ENCODE peak calls at places on chromosomes 1 and 21, in four cellular contexts. L is substantia nigra, I is HL-60, F is testis. V is an unnamed sample.

GRCh38 chr1:208162903-208163302 is 81.3 kb downstream of the PLXNA2 start:
- DNase-seq in L (no peak), I (no peak), F (no peak), V (no peak)

GRCh38 chr1:238660849-238661248 is 725.5 kb upstream of the CHRM3 start:
- DNase-seq in L (no peak), I (no peak), F (no peak), V (no peak)

GRCh38 chr1:61244114-61244513 is 161.8 kb downstream of the NFIA start:
- DNase-seq in L (no peak), I (no peak), F (no peak), V (peak)

GRCh38 chr21:44498965-44499560 is 40.9 kb downstream of the KRTAP10-1 start:
- DNase-seq in L (no peak), I (no peak), F (no peak), V (no peak)

GRCh38 chr1:151472852-151473731 is 13.8 kb upstream of the POGZ start:
- DNase-seq in L (peak), I (peak), F (peak), V (no peak)

GRCh38 chr1:233632436-233632835 is 18.5 kb downstream of the KCNK1 start:
- DNase-seq in L (no peak), I (no peak), F (no peak), V (no peak)

GRCh38 chr1:150963535-150964489 is 10.8 kb downstream of the CERS2 start:
- DNase-seq in L (no peak), I (no peak), F (no peak), V (no peak)

GRCh38 chr21:45846373-45847160 is 135.0 kb upstream of the COL6A1 start:
- DNase-seq in L (no peak), I (no peak), F (peak), V (no peak)

GRCh38 chr1:20184997-20185833 is 681 bp upstream of the UBXN10 start:
- DNase-seq in L (no peak), I (peak), F (no peak), V (no peak)

GRCh38 chr1:67522001-67522441 is 91.8 kb upstream of the SERBP1 start:
- DNase-seq in L (no peak), I (no peak), F (no peak), V (no peak)

GRCh38 chr1:24779689-24780464 is 34.6 kb downstream of the CLIC4 start:
- DNase-seq in L (no peak), I (no peak), F (no peak), V (no peak)

GRCh38 chr1:40914927-40915569 is 52.9 kb upstream of the CITED4 start:
- DNase-seq in L (no peak), I (no peak), F (no peak), V (no peak)

GRCh38 chr1:219927956-219928790 is at the start of gene SLC30A10:
- DNase-seq in L (no peak), I (no peak), F (peak), V (no peak)

GRCh38 chr1:91793189-91793588 is 92.8 kb downstream of the TGFBR3 start:
- DNase-seq in L (no peak), I (no peak), F (no peak), V (no peak)

GRCh38 chr1:21295545-21295944 is 5.3 kb upstream of the ECE1 start:
- DNase-seq in L (no peak), I (no peak), F (no peak), V (no peak)

GRCh38 chr1:93328809-93329477 is 16.8 kb upstream of the DR1 start:
- DNase-seq in L (no peak), I (no peak), F (no peak), V (no peak)

GRCh38 chr1:8540266-8540926 is 222.5 kb downstream of the SLC45A1 start:
- DNase-seq in L (no peak), I (no peak), F (no peak), V (no peak)

GRCh38 chr1:180580237-180580636 is 21.5 kb downstream of the OVAAL start:
- DNase-seq in L (no peak), I (no peak), F (no peak), V (no peak)

GRCh38 chr1:9233241-9233941 is 1.2 kb upstream of the H6PD start:
- DNase-seq in L (no peak), I (peak), F (peak), V (peak)

GRCh38 chr1:170145691-170146676 is at the start of gene NTMT2:
- DNase-seq in L (no peak), I (no peak), F (no peak), V (no peak)

GRCh38 chr1:81174811-81175476 is 625.8 kb upstream of the ADGRL2 start:
- DNase-seq in L (no peak), I (no peak), F (no peak), V (no peak)

GRCh38 chr1:248805905-248806304 is 19.8 kb downstream of the SH3BP5L start:
- DNase-seq in L (no peak), I (peak), F (no peak), V (no peak)

GRCh38 chr1:183195146-183195571 is 9.1 kb downstream of the LAMC2 start:
- DNase-seq in L (no peak), I (no peak), F (no peak), V (peak)

GRCh38 chr1:41783189-41783639 is 135.5 kb downstream of the HIVEP3 start:
- DNase-seq in L (no peak), I (no peak), F (no peak), V (peak)

GRCh38 chr1:220732621-220733020 is 15.5 kb upstream of the MTARC2 start:
- DNase-seq in L (no peak), I (no peak), F (no peak), V (no peak)

GRCh38 chr1:162193815-162194214 is 124.3 kb downstream of the NOS1AP start:
- DNase-seq in L (no peak), I (no peak), F (no peak), V (peak)

GRCh38 chr1:2493218-2493617 is 17.1 kb downstream of the PLCH2 start:
- DNase-seq in L (no peak), I (no peak), F (no peak), V (no peak)

GRCh38 chr1:19639999-19640362 is 4.1 kb upstream of the NBL1 start:
- DNase-seq in L (no peak), I (no peak), F (no peak), V (no peak)

GRCh38 chr1:47201179-47201578 is 11.3 kb upstream of the PDZK1IP1 start:
- DNase-seq in L (no peak), I (no peak), F (no peak), V (peak)

GRCh38 chr1:217417363-217417762 is 213.5 kb downstream of the GPATCH2 start:
- DNase-seq in L (no peak), I (no peak), F (no peak), V (no peak)

GRCh38 chr1:104624538-104624937 is 874.8 kb downstream of the AMY1C start:
- DNase-seq in L (no peak), I (no peak), F (no peak), V (no peak)

GRCh38 chr1:104630567-104630966 is 880.9 kb downstream of the AMY1C start:
- DNase-seq in L (no peak), I (no peak), F (no peak), V (no peak)

DNA sequence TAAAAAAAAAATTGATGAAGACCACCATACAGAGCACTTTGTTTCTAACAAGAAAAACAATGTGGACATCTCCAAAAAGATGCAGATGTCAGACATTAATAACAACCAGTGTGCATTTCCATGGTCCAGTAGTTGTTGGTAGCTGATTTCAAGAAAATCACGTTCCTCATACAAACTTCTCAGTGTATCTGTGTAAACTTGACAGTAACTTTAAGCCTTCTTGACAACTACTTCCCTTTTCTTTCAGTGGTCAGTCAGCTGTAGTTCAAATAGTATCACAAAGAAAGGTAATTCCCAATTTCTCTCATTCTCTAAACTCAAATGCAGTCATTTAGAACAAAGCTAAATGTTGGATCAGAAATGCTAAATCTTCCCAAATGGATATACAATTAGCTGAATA is 879.9 kb downstream of the AMY1C start:
- DNase-seq in L (no peak), I (no peak), F (no peak), V (no peak)
- H3K27ac ChIP-seq in L (no peak), I (no peak), F (no peak), V (no peak)

DNA sequence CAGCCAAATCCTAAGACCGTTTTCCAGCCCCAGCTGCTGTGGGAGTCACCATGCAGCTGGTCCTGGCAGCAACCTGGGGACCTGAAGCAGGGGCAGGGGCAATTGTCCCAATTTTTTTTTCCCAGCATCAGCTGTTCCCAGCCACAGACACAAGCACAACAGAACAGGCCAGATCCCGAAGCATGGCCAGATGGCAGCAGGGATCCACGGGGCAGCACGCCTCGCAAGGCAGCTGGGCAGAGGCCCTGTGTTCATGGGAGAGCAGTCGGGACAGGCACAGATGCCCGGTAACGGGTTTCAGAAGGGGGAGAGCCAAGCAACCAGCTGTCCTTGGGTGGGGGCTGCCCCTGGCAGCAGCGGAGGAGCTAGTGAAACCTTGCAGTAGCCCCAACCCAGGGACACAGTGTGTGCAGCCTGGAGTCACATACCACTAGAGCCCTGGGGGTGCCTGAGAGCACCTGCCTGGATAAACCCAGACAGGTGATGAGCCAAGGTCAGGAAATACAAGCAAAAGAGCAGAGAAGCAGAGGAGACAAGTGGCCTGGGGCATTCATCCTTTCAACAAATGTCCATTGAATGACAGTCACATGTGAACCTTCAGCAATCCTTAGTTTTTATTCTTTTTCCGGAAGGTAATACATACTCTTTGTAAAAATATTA is 5.9 kb upstream of the CELA2B start:
- DNase-seq in L (peak), I (no peak), F (no peak), V (peak)
- H3K27ac ChIP-seq in L (no peak), I (no peak), F (no peak), V (peak)

GRCh38 chr1:15197591-15198447 is 44.3 kb downstream of the TMEM51 start:
- DNase-seq in L (no peak), I (no peak), F (no peak), V (no peak)
- H3K27ac ChIP-seq in L (no peak), I (no peak), F (no peak), V (no peak)

GRCh38 chr1:45585110-45585426 is 1.2 kb downstream of the NASP start:
- DNase-seq in L (no peak), I (no peak), F (no peak), V (no peak)
- H3K27ac ChIP-seq in L (peak), I (peak), F (peak), V (peak)

GRCh38 chr1:237012361-237012760 is 8.1 kb upstream of the MT1HL1 start:
- DNase-seq in L (no peak), I (no peak), F (no peak), V (no peak)

GRCh38 chr1:237013608-237014007 is 9.4 kb upstream of the MT1HL1 start:
- DNase-seq in L (no peak), I (no peak), F (no peak), V (no peak)

GRCh38 chr1:237012789-237013383 is 8.6 kb upstream of the MT1HL1 start:
- DNase-seq in L (no peak), I (no peak), F (no peak), V (peak)

GRCh38 chr1:237018896-237019295 is 14.7 kb upstream of the MT1HL1 start:
- DNase-seq in L (no peak), I (no peak), F (no peak), V (no peak)

DNA sequence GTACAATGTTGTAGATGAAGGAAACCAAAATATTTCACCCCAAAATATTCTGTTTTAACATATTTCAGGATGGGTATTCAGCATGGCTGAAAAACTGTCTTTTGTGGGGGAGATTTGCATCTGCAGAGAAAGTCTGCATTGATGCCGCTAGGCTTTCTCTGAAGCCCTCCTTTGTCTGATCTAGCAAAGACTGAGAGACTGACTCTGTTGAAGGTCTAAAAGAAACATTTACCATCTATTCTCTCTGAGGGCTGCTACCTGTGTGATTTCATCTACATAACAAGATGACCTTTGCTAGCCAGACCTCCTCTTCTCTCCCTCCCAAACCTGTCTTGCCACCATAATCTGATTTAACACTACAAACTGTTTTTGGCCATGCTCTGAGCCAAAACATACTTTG is 12.4 kb upstream of the MT1HL1 start:
- DNase-seq in L (no peak), I (no peak), F (no peak), V (no peak)
- H3K27ac ChIP-seq in L (no peak), I (no peak), F (no peak), V (no peak)

GRCh38 chr1:198176179-198176578 is 19.4 kb downstream of the NEK7 start:
- DNase-seq in L (no peak), I (no peak), F (no peak), V (no peak)

GRCh38 chr1:198173832-198174231 is 17.0 kb downstream of the NEK7 start:
- DNase-seq in L (no peak), I (no peak), F (no peak), V (no peak)

GRCh38 chr1:198171667-198172294 is 15.0 kb downstream of the NEK7 start:
- DNase-seq in L (no peak), I (no peak), F (no peak), V (no peak)

GRCh38 chr1:198175418-198176170 is 18.8 kb downstream of the NEK7 start:
- DNase-seq in L (no peak), I (no peak), F (no peak), V (no peak)

GRCh38 chr1:198174297-198174696 is 17.5 kb downstream of the NEK7 start:
- DNase-seq in L (no peak), I (no peak), F (no peak), V (no peak)
- H3K27ac ChIP-seq in L (no peak), I (no peak), F (no peak), V (no peak)

DNA sequence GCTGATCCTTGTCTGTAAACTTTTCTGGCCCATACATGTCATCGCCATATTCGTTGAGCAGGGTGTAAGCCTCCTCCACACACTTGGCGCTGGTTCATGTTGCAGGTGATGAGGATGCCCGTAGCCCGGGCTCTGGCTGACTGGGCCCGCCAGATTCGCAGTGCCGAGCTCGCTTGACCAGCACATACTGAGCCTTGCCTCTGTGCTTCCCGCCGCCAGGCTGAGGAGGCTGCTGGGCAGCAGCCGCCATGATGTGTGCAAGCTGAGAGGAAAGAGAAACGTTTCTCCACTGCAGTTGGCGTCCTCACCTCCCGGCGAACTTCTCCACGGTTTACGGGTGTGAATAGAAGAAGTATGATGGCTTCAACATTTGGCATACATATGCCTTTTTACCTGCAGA is 89.2 kb downstream of the LTN1 start:
- DNase-seq in L (no peak), I (no peak), F (no peak), V (no peak)
- H3K27ac ChIP-seq in L (no peak), I (no peak), F (peak), V (no peak)